ENCODE peak calls at places on chromosomes 6 and 20, in six cellular contexts. T is left ventricle myocardium inferior, G is cardiac muscle cell, S is body of pancreas, N is thyroid gland, K is right cardiac atrium. M is an unnamed sample.
A peak's percentile ranks its signal among the peaks of the same experiment; 100 is the strongest.

GRCh38 chr20:17939622-17940446 is 28.8 kb downstream of the SNX5 start:
- DNase-seq in T (no peak), G (no peak), S (no peak), N (no peak), K (no peak), M (no peak)

GRCh38 chr6:125753218-125753936 is 3.9 kb downstream of the HEY2 start:
- DNase-seq in T (no peak), G (no peak), S (peak; percentile 78), N (no peak), K (no peak), M (no peak)

GRCh38 chr20:13200767-13201500 is 20.1 kb upstream of the ISM1 start:
- DNase-seq in T (no peak), G (no peak), S (no peak), N (no peak), K (no peak), M (no peak)

GRCh38 chr6:122717350-122717749 is 62.2 kb upstream of the FABP7 start:
- DNase-seq in T (no peak), G (peak; percentile 67), S (no peak), N (no peak), K (no peak), M (no peak)

GRCh38 chr20:20079102-20079784 is 26.9 kb downstream of the CFAP61 start:
- DNase-seq in T (no peak), G (no peak), S (no peak), N (no peak), K (no peak), M (no peak)

GRCh38 chr20:61313396-61313795 is 61.3 kb downstream of the CDH4 start:
- DNase-seq in T (no peak), G (no peak), S (no peak), N (no peak), K (no peak), M (no peak)

GRCh38 chr20:57167971-57168693 is 98.3 kb downstream of the BMP7 start:
- DNase-seq in T (peak; percentile 52), G (no peak), S (no peak), N (peak; percentile 91), K (peak; percentile 72), M (no peak)

GRCh38 chr6:133983099-133983939 is 30.3 kb downstream of the TBPL1 start:
- DNase-seq in T (no peak), G (no peak), S (no peak), N (no peak), K (no peak), M (no peak)

GRCh38 chr20:11926599-11926998 is 8.9 kb downstream of the BTBD3 start:
- DNase-seq in T (no peak), G (no peak), S (no peak), N (no peak), K (no peak), M (no peak)

GRCh38 chr20:36770680-36771079 is 2.9 kb downstream of the DSN1 start:
- DNase-seq in T (no peak), G (no peak), S (no peak), N (no peak), K (no peak), M (no peak)

GRCh38 chr6:145727817-145728388 is 7.4 kb downstream of the EPM2A start:
- DNase-seq in T (no peak), G (no peak), S (no peak), N (no peak), K (no peak), M (no peak)

GRCh38 chr6:54195637-54196036 is 84.4 kb downstream of the MLIP start:
- DNase-seq in T (no peak), G (no peak), S (no peak), N (no peak), K (no peak), M (no peak)

GRCh38 chr6:51098801-51099200 is 280.1 kb downstream of the TFAP2B start:
- DNase-seq in T (no peak), G (no peak), S (no peak), N (no peak), K (no peak), M (no peak)

GRCh38 chr6:25054469-25054868 is 118.7 kb upstream of the RIPOR2 start:
- DNase-seq in T (no peak), G (no peak), S (no peak), N (no peak), K (no peak), M (no peak)

GRCh38 chr6:36682328-36683144 is 4.0 kb downstream of the CDKN1A start:
- DNase-seq in T (peak; percentile 52), G (no peak), S (peak; percentile 96), N (peak; percentile 97), K (peak; percentile 61), M (peak; percentile 86)

GRCh38 chr20:51383891-51384510 is 158.5 kb downstream of the NFATC2 start:
- DNase-seq in T (no peak), G (no peak), S (no peak), N (no peak), K (no peak), M (no peak)

GRCh38 chr6:156846845-156847599 is 69.8 kb downstream of the ARID1B start:
- DNase-seq in T (no peak), G (no peak), S (no peak), N (no peak), K (no peak), M (no peak)

GRCh38 chr20:2697768-2698167 is 5.2 kb downstream of the EBF4 start:
- DNase-seq in T (no peak), G (no peak), S (no peak), N (no peak), K (no peak), M (no peak)

GRCh38 chr20:38350879-38351775 is 4.8 kb downstream of the LBP start:
- DNase-seq in T (peak; percentile 20), G (no peak), S (peak; percentile 43), N (peak; percentile 35), K (peak; percentile 88), M (peak; percentile 17)

GRCh38 chr20:38229376-38230252 is 30.9 kb downstream of the KIAA1755 start:
- DNase-seq in T (no peak), G (peak; percentile 45), S (no peak), N (no peak), K (no peak), M (peak; percentile 33)

GRCh38 chr6:150070236-150070860 is 1.4 kb upstream of the ULBP3 start:
- DNase-seq in T (no peak), G (no peak), S (no peak), N (peak; percentile 56), K (no peak), M (no peak)

GRCh38 chr20:3307695-3308094 is 68.7 kb upstream of the SLC4A11 start:
- DNase-seq in T (no peak), G (no peak), S (no peak), N (no peak), K (no peak), M (no peak)

GRCh38 chr6:137494281-137494966 is at the start of gene OLIG3:
- DNase-seq in T (no peak), G (no peak), S (no peak), N (no peak), K (no peak), M (no peak)

GRCh38 chr6:130147151-130147550 is 75.6 kb downstream of the SAMD3 start:
- DNase-seq in T (no peak), G (no peak), S (no peak), N (no peak), K (no peak), M (no peak)

GRCh38 chr6:125102901-125103300 is 50.7 kb upstream of the TPD52L1 start:
- DNase-seq in T (no peak), G (peak; percentile 12), S (no peak), N (no peak), K (no peak), M (no peak)

GRCh38 chr6:35044771-35045275 is 96.3 kb downstream of the TCP11 start:
- DNase-seq in T (no peak), G (no peak), S (no peak), N (no peak), K (no peak), M (no peak)

GRCh38 chr20:38776363-38776762 is 28.1 kb downstream of the ACTR5 start:
- DNase-seq in T (no peak), G (no peak), S (no peak), N (no peak), K (no peak), M (no peak)

GRCh38 chr20:54514020-54514607 is 38.7 kb downstream of the DOK5 start:
- DNase-seq in T (no peak), G (peak; percentile 20), S (no peak), N (no peak), K (no peak), M (no peak)

GRCh38 chr6:43916091-43916923 is 146.3 kb downstream of the VEGFA start:
- DNase-seq in T (no peak), G (no peak), S (peak; percentile 49), N (no peak), K (no peak), M (peak; percentile 50)

GRCh38 chr20:52536841-52537400 is 345.3 kb upstream of the ZFP64 start:
- DNase-seq in T (no peak), G (no peak), S (no peak), N (no peak), K (no peak), M (no peak)
- H3K4me1 ChIP-seq in T (no peaks in the 10 kb centered on the region), G (no peaks in the 10 kb centered on the region), S (no peaks in the 10 kb centered on the region), N (no peaks in the 10 kb centered on the region), K (no peaks in the 10 kb centered on the region), M (no peaks in the 10 kb centered on the region)

GRCh38 chr20:35544436-35544835 is 2.6 kb downstream of the ERGIC3 start:
- DNase-seq in T (no peak), G (no peak), S (no peak), N (no peak), K (no peak), M (no peak)

GRCh38 chr20:35542990-35543389 is 1.1 kb downstream of the ERGIC3 start:
- DNase-seq in T (no peak), G (no peak), S (no peak), N (no peak), K (no peak), M (no peak)

GRCh38 chr20:35541783-35542662 is at the start of gene ERGIC3:
- DNase-seq in T (peak; percentile 97), G (peak; percentile 99), S (peak; percentile 98), N (peak; percentile 96), K (peak; percentile 99), M (peak; percentile 99)

GRCh38 chr20:35539756-35540212 is 2.1 kb upstream of the ERGIC3 start:
- DNase-seq in T (no peak), G (peak; percentile 96), S (peak; percentile 53), N (peak; percentile 82), K (no peak), M (peak; percentile 79)

GRCh38 chr20:35541118-35541782 is 628 bp upstream of the ERGIC3 start:
- DNase-seq in T (no peak), G (peak; percentile 19), S (no peak), N (no peak), K (no peak), M (no peak)
- H3K4me3 ChIP-seq in T (peak overlapping the region; percentile 84), G (peak overlapping the region; percentile 72), S (no peak overlapping the region), N (no peak overlapping the region), K (peak overlapping the region; percentile 79), M (no peak overlapping the region)

GRCh38 chr6:56765494-56765893 is 122.8 kb upstream of the DST start:
- DNase-seq in T (no peak), G (no peak), S (no peak), N (no peak), K (no peak), M (no peak)
- H3K4me1 ChIP-seq in T (peaks cover 76% of the 10 kb centered on the region), G (no peaks in the 10 kb centered on the region), S (no peaks in the 10 kb centered on the region), N (no peaks in the 10 kb centered on the region), K (peaks cover 9% of the 10 kb centered on the region), M (peaks cover under 1% of the 10 kb centered on the region)

DNA sequence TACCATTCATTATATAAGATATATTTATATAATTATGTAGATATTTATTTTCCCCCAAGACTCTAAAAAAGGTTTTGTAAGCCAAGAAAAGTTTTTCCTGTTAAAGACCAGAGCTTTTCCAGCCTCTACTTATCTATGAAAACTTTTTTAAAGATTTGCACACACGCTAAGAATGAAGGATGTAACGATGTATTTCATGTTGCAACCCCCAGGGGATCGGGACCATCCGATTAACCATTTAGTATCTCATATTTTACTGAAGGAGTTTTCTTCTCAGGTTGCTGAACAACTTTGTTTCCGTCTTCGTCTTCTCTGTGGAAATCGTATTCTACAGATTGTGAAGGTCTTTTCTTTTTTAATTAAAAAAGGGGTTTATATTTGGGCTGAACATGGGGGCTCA is 70.0 kb upstream of the SASH1 start:
- DNase-seq in T (no peak), G (no peak), S (no peak), N (no peak), K (no peak), M (no peak)
- H3K4me3 ChIP-seq in T (peak overlapping the region; percentile 42), G (no peak overlapping the region), S (no peak overlapping the region), N (no peak overlapping the region), K (peak overlapping the region; percentile 54), M (no peak overlapping the region)

M was measured in mucosa of descending colon.